ENCODE peak calls at places on chromosome 13, in five cellular contexts. V is HepG2, M is GM12878, E is A549, L is K562. N is an unnamed sample.

GRCh38 chr13:27632648-27633047 is 11.0 kb downstream of the POLR1D start:
- DNase-seq in V (no peak), M (no peak), E (no peak), L (no peak), N (no peak)

GRCh38 chr13:68078874-68079273 is 848.7 kb upstream of the PCDH9 start:
- DNase-seq in V (no peak), M (no peak), E (no peak), L (no peak), N (no peak)

GRCh38 chr13:28716511-28716910 is 2.3 kb downstream of the SLC46A3 start:
- DNase-seq in V (no peak), M (no peak), E (peak), L (no peak), N (no peak)

GRCh38 chr13:59823495-59823894 is 340.2 kb downstream of the DIAPH3 start:
- DNase-seq in V (no peak), M (no peak), E (peak), L (no peak), N (no peak)

GRCh38 chr13:110447058-110447511 is 114.4 kb downstream of the RAB20 start:
- DNase-seq in V (peak), M (peak), E (no peak), L (no peak), N (no peak)

GRCh38 chr13:99264053-99264452 is 5.9 kb upstream of the GPR18 start:
- DNase-seq in V (no peak), M (no peak), E (no peak), L (no peak), N (peak)

GRCh38 chr13:98443329-98443728 is 133.6 kb downstream of the STK24 start:
- DNase-seq in V (no peak), M (no peak), E (peak), L (no peak), N (peak)

GRCh38 chr13:80817979-80818378 is 477.1 kb upstream of the SPRY2 start:
- DNase-seq in V (no peak), M (no peak), E (no peak), L (no peak), N (no peak)

GRCh38 chr13:97567510-97568243 is 133.7 kb downstream of the RAP2A start:
- DNase-seq in V (peak), M (peak), E (peak), L (no peak), N (peak)

GRCh38 chr13:37978680-37979079 is 109.1 kb upstream of the TRPC4 start:
- DNase-seq in V (no peak), M (no peak), E (no peak), L (no peak), N (no peak)

GRCh38 chr13:23159205-23159586 is 21.6 kb upstream of the SGCG start:
- DNase-seq in V (peak), M (no peak), E (peak), L (no peak), N (peak)

GRCh38 chr13:76820759-76821158 is 65.4 kb downstream of the KCTD12 start:
- DNase-seq in V (no peak), M (no peak), E (no peak), L (no peak), N (no peak)

GRCh38 chr13:101977475-101977874 is 424.4 kb downstream of the FGF14 start:
- DNase-seq in V (no peak), M (no peak), E (no peak), L (no peak), N (no peak)

GRCh38 chr13:74977498-74977897 is 504.5 kb downstream of the TBC1D4 start:
- DNase-seq in V (no peak), M (no peak), E (no peak), L (no peak), N (no peak)

GRCh38 chr13:98541701-98542203 is 35.2 kb downstream of the STK24 start:
- DNase-seq in V (no peak), M (no peak), E (no peak), L (no peak), N (no peak)

GRCh38 chr13:114102521-114103288 is 29.7 kb downstream of the RASA3 start:
- DNase-seq in V (no peak), M (no peak), E (no peak), L (no peak), N (no peak)

GRCh38 chr13:112158961-112159360 is 92.0 kb downstream of the SOX1 start:
- DNase-seq in V (no peak), M (no peak), E (no peak), L (no peak), N (no peak)

GRCh38 chr13:45136741-45137500 is 16.6 kb downstream of the GTF2F2 start:
- DNase-seq in V (no peak), M (no peak), E (no peak), L (no peak), N (no peak)
- H3K4me3 ChIP-seq in V (no peak), M (no peak), E (no peak), L (no peak), N (no peak)

DNA sequence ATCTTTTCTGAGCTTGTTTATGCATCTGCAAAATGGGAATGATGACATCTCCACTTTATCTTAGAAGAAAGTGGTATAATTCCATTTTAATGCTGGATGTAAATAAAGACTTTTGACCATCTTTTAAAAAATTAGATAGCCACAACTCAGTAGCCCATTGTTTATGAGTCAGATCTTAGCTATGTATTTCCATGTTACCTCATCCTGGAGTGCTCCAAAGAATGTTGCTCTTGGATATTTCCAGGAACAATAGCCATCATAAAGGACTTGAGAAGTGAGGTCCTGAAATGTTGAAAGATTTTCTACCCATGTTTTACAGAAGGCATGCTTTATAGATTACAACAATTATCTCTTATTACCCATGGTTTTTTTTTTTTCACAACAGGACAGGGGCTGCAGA is 229.3 kb upstream of the EDNRB start:
- DNase-seq in V (no peak), M (no peak), E (peak), L (no peak), N (no peak)
- TF ChIP-seq MYC in V (no peak), M (no peak), E (no peak), L (no peak), N (no peak)

GRCh38 chr13:41017153-41017552 is 2.0 kb downstream of the ELF1 start:
- DNase-seq in V (no peak), M (no peak), E (peak), L (no peak), N (peak)
- H3K4me3 ChIP-seq in V (peak), M (peak), E (peak), L (peak), N (peak)

DNA sequence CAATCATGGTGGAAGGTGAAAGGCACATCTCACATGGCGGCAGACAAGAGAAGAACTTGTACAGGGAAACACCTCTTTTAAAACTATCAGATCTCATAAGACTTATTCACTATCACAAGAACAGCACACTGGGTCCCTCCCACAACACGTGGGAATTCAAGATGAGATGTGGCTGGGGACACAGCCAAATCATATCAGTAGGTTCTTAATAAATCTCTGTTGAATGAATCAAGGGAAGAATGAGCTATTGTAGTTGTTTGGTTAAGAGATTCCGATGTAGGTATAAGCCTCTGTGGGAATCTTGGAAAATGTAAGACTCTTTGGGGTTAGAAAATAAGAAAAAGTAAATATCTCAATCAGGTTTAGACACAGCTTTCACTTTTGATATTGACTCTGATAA is 400.2 kb downstream of the KCNRG start:
- DNase-seq in V (no peak), M (no peak), E (no peak), L (no peak), N (no peak)
- TF ChIP-seq MYC in V (no peak), M (no peak), E (no peak), L (no peak), N (no peak)

GRCh38 chr13:49933511-49933910 is 2.6 kb downstream of the SPRYD7 start:
- DNase-seq in V (no peak), M (no peak), E (no peak), L (no peak), N (no peak)

GRCh38 chr13:49936085-49936942 is at the start of gene SPRYD7:
- DNase-seq in V (peak), M (peak), E (peak), L (peak), N (peak)

GRCh38 chr13:49935171-49936084 is 712 bp downstream of the SPRYD7 start:
- DNase-seq in V (peak), M (no peak), E (peak), L (peak), N (peak)

GRCh38 chr13:49932868-49933267 is 3.3 kb downstream of the SPRYD7 start:
- DNase-seq in V (no peak), M (no peak), E (no peak), L (no peak), N (no peak)

DNA sequence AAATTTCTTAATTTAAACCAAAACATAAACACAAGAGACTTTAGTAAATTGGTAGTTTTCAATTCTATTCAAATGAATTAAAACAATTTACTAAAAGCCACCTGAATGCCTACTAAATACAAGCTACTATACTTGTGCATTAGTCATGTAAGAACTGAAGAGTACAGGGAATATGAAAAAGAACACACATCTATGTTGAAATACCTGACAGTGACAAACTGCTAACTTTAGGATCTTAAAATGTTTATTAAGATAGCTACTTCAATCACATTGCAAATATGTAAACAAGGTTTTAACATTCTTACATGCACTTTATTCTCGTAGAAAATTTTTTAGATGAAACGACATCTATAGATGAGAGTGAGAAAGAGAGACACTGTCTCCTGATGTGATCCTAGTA is 4.1 kb downstream of the SPRYD7 start:
- DNase-seq in V (no peak), M (no peak), E (no peak), L (no peak), N (no peak)
- H3K4me3 ChIP-seq in V (no peak), M (no peak), E (no peak), L (no peak), N (no peak)

GRCh38 chr13:22047082-22047784 is 376.4 kb downstream of the FGF9 start:
- DNase-seq in V (peak), M (no peak), E (no peak), L (no peak), N (no peak)
- TF ChIP-seq MYC in V (no peak), M (no peak), E (no peak), L (no peak), N (no peak)

GRCh38 chr13:30443957-30444404 is 21.7 kb downstream of the UBE2L5 start:
- DNase-seq in V (no peak), M (no peak), E (no peak), L (no peak), N (peak)
- H3K4me3 ChIP-seq in V (no peak), M (peak), E (no peak), L (no peak), N (no peak)

N was measured in NB4.